ENCODE peak calls at places on chromosomes 7 and 10, in six cellular contexts. H is stimulated activated CD8-positive, alpha-beta memory T cell treated with anti-CD3 and anti-CD28 coated beads, Interleukin-15, amount 100 ng/mL, for 1 hour; J is substantia nigra; K is keratinocyte; U is NCI-H748 treated with DMSO at 0.1 percent for 48 hours; W is DMS 273 treated with DMSO at 0.1 percent for 48 hours. Z is an unnamed sample.

GRCh38 chr10:32073676-32074075 is 17.5 kb upstream of the KIF5B start:
- DNase-seq in H (no peak), J (no peak), K (no peak), U (no peak), W (no peak), Z (no peak)

GRCh38 chr7:101124376-101125056 is 2.4 kb upstream of the SERPINE1 start:
- DNase-seq in H (no peak), J (no peak), K (no peak), U (no peak), W (no peak), Z (no peak)

GRCh38 chr10:75770634-75771081 is 339.2 kb downstream of the LRMDA start:
- DNase-seq in H (no peak), J (no peak), K (no peak), U (no peak), W (no peak), Z (no peak)

GRCh38 chr10:48608279-48608681 is 3.4 kb upstream of the ARHGAP22 start:
- DNase-seq in H (no peak), J (no peak), K (no peak), U (peak; percentile 17), W (no peak), Z (peak; percentile 9)

GRCh38 chr10:88108115-88108610 is 244.7 kb downstream of the PTEN start:
- DNase-seq in H (no peak), J (peak; percentile 25), K (no peak), U (no peak), W (no peak), Z (peak; percentile 22)

GRCh38 chr10:84293574-84294016 is 34.8 kb upstream of the CCSER2 start:
- DNase-seq in H (no peak), J (no peak), K (no peak), U (no peak), W (no peak), Z (no peak)

GRCh38 chr10:93816123-93816747 is 58.5 kb downstream of the LGI1 start:
- DNase-seq in H (no peak), J (peak; percentile 25), K (peak; percentile 7), U (peak; percentile 2), W (peak; percentile 10), Z (peak; percentile 56)

GRCh38 chr7:831596-832291 is 532 bp upstream of the SUN1 start:
- DNase-seq in H (no peak), J (no peak), K (peak; percentile 90), U (no peak), W (no peak), Z (peak; percentile 9)